ENCODE peak calls at places on chromosome 10, in ten cellular contexts. Q is NCI-H2029 treated with DMSO at 0.1 percent for 48 hours; F is GM23338; T is M059J; K is AG04450; B is activated T-helper 1 cell treated with Interleukin-2 at 50 U/mL for 16 hours; D is amniotic stem cell; V is AG09309; N is stimulated activated CD4-positive, alpha-beta T cell treated with anti-CD3 and anti-CD28 coated beads, Interleukin-2, amount 100 ng/mL, for 48 hours; X is cardiac muscle cell. P is an unnamed sample.

GRCh38 chr10:109924100-109924499 is 789 bp upstream of the XPNPEP1 start:
- DNase-seq in Q (no peak), F (no peak), T (no peak), K (no peak), B (no peak), D (no peak), V (no peak), N (no peak), X (no peak), P (no peak)

GRCh38 chr10:11837372-11838161 is 14.4 kb downstream of the PROSER2 start:
- DNase-seq in Q (no peak), F (no peak), T (no peak), K (no peak), B (no peak), D (no peak), V (no peak), N (no peak), X (no peak), P (no peak)

GRCh38 chr10:107487284-107487683 is 322.8 kb upstream of the SORCS1 start:
- DNase-seq in Q (no peak), F (no peak), T (no peak), K (no peak), B (no peak), D (no peak), V (no peak), N (no peak), X (no peak), P (no peak)

GRCh38 chr10:110529596-110530011 is 31.9 kb downstream of the DUSP5 start:
- DNase-seq in Q (no peak), F (peak; percentile 79), T (no peak), K (no peak), B (no peak), D (no peak), V (no peak), N (no peak), X (no peak), P (peak; percentile 30)

GRCh38 chr10:102752266-102752930 is 8.7 kb downstream of the WBP1L start:
- DNase-seq in Q (no peak), F (no peak), T (peak; percentile 61), K (no peak), B (no peak), D (peak; percentile 64), V (peak; percentile 86), N (no peak), X (peak; percentile 84), P (no peak)

GRCh38 chr10:33337335-33337854 is 2.9 kb upstream of the NRP1 start:
- DNase-seq in Q (no peak), F (no peak), T (peak; percentile 82), K (no peak), B (no peak), D (no peak), V (peak; percentile 40), N (no peak), X (peak; percentile 92), P (no peak)

GRCh38 chr10:71812913-71813590 is 38.0 kb downstream of the PSAP start:
- DNase-seq in Q (no peak), F (no peak), T (no peak), K (no peak), B (no peak), D (no peak), V (no peak), N (no peak), X (no peak), P (no peak)

GRCh38 chr10:92914478-92915066 is 66.3 kb downstream of the EXOC6 start:
- DNase-seq in Q (peak; percentile 10), F (peak; percentile 88), T (peak; percentile 55), K (peak; percentile 7), B (no peak), D (peak; percentile 59), V (no peak), N (peak; percentile 49), X (peak; percentile 60), P (peak; percentile 9)

GRCh38 chr10:124175701-124176100 is 82.3 kb upstream of the CHST15 start:
- DNase-seq in Q (no peak), F (no peak), T (no peak), K (no peak), B (no peak), D (no peak), V (no peak), N (no peak), X (no peak), P (no peak)

GRCh38 chr10:116699783-116700150 is 42.6 kb downstream of the HSPA12A start:
- DNase-seq in Q (no peak), F (no peak), T (no peak), K (no peak), B (no peak), D (no peak), V (no peak), N (no peak), X (no peak), P (no peak)

GRCh38 chr10:3783313-3783689 is 1.7 kb downstream of the KLF6 start:
- DNase-seq in Q (peak; percentile 16), F (peak; percentile 69), T (peak; percentile 68), K (peak; percentile 78), B (no peak), D (no peak), V (no peak), N (no peak), X (peak; percentile 95), P (peak; percentile 49)

GRCh38 chr10:93357680-93358079 is 124.5 kb downstream of the MYOF start:
- DNase-seq in Q (no peak), F (peak; percentile 85), T (peak; percentile 23), K (no peak), B (no peak), D (no peak), V (no peak), N (no peak), X (peak; percentile 62), P (no peak)

GRCh38 chr10:31299119-31299518 is 19.9 kb upstream of the ZEB1 start:
- DNase-seq in Q (no peak), F (no peak), T (peak; percentile 34), K (no peak), B (no peak), D (no peak), V (no peak), N (no peak), X (no peak), P (no peak)

GRCh38 chr10:45491061-45491460 is 117.0 kb downstream of the ALOX5 start:
- DNase-seq in Q (no peak), F (no peak), T (no peak), K (no peak), B (no peak), D (no peak), V (no peak), N (no peak), X (no peak), P (no peak)

GRCh38 chr10:77837248-77837924 is 89.2 kb downstream of the DLG5 start:
- DNase-seq in Q (no peak), F (peak; percentile 95), T (peak; percentile 22), K (peak; percentile 41), B (peak; percentile 44), D (no peak), V (no peak), N (peak; percentile 40), X (no peak), P (peak; percentile 76)

GRCh38 chr10:72665925-72666324 is 26.0 kb upstream of the MCU start:
- DNase-seq in Q (no peak), F (no peak), T (peak; percentile 80), K (no peak), B (no peak), D (no peak), V (peak; percentile 13), N (no peak), X (no peak), P (no peak)

GRCh38 chr10:11439523-11440053 is 171.9 kb downstream of the USP6NL start:
- DNase-seq in Q (no peak), F (no peak), T (no peak), K (no peak), B (no peak), D (no peak), V (no peak), N (no peak), X (no peak), P (no peak)

GRCh38 chr10:129809841-129810240 is 154.2 kb downstream of the EBF3 start:
- DNase-seq in Q (no peak), F (no peak), T (no peak), K (no peak), B (no peak), D (no peak), V (no peak), N (no peak), X (no peak), P (no peak)

GRCh38 chr10:30691601-30692015 is 62.1 kb upstream of the LYZL2 start:
- DNase-seq in Q (no peak), F (no peak), T (no peak), K (no peak), B (no peak), D (peak; percentile 48), V (peak; percentile 86), N (no peak), X (no peak), P (no peak)

GRCh38 chr10:116336866-116337265 is 12.6 kb downstream of the CCDC172 start:
- DNase-seq in Q (no peak), F (no peak), T (no peak), K (no peak), B (no peak), D (no peak), V (no peak), N (no peak), X (no peak), P (no peak)

P was measured in CD8-positive, alpha-beta memory T cell.